ENCODE peak calls at places on chromosomes 11 and 22, in nine cellular contexts. One of them, this sample, is unnamed.

GRCh38 chr11:26837154-26837553 is 115.3 kb upstream of the SLC5A12 start:
- DNase-seq in GM12864: no peak
- DNase-seq in fibroblast of the aortic adventitia: no peak
- DNase-seq in dorsolateral prefrontal cortex: no peak
- DNase-seq in brain microvascular endothelial cell: no peak
- DNase-seq in A549: no peak
- DNase-seq in tibial nerve: no peak
- DNase-seq in AG09309: no peak
- DNase-seq in AG04449: no peak
- DNase-seq in this sample: no peak

GRCh38 chr11:106076421-106076922 is 675 bp downstream of the KBTBD3 start:
- DNase-seq in dorsolateral prefrontal cortex: peak
- DNase-seq in AG04449: no peak
- DNase-seq in fibroblast of the aortic adventitia: no peak
- DNase-seq in tibial nerve: peak
- DNase-seq in A549: no peak
- DNase-seq in brain microvascular endothelial cell: no peak
- DNase-seq in AG09309: no peak
- DNase-seq in GM12864: no peak
- DNase-seq in this sample: no peak

GRCh38 chr11:22076215-22076930 is 116.5 kb upstream of the ANO5 start:
- DNase-seq in tibial nerve: no peak
- DNase-seq in dorsolateral prefrontal cortex: no peak
- DNase-seq in AG09309: no peak
- DNase-seq in brain microvascular endothelial cell: no peak
- DNase-seq in fibroblast of the aortic adventitia: no peak
- DNase-seq in GM12864: no peak
- DNase-seq in A549: no peak
- DNase-seq in AG04449: no peak
- DNase-seq in this sample: no peak

GRCh38 chr11:77503006-77503405 is 29.1 kb upstream of the PAK1 start:
- DNase-seq in dorsolateral prefrontal cortex: no peak
- DNase-seq in fibroblast of the aortic adventitia: peak
- DNase-seq in tibial nerve: no peak
- DNase-seq in AG04449: no peak
- DNase-seq in A549: no peak
- DNase-seq in brain microvascular endothelial cell: peak
- DNase-seq in AG09309: no peak
- DNase-seq in GM12864: no peak
- DNase-seq in this sample: no peak

GRCh38 chr11:117743121-117743815 is 53.7 kb downstream of the DSCAML1 start:
- DNase-seq in brain microvascular endothelial cell: no peak
- DNase-seq in GM12864: no peak
- DNase-seq in AG09309: no peak
- DNase-seq in dorsolateral prefrontal cortex: no peak
- DNase-seq in fibroblast of the aortic adventitia: no peak
- DNase-seq in tibial nerve: no peak
- DNase-seq in A549: no peak
- DNase-seq in AG04449: no peak
- DNase-seq in this sample: peak

GRCh38 chr22:50068096-50068495 is 10.0 kb upstream of the TTLL8 start:
- DNase-seq in A549: no peak
- DNase-seq in GM12864: no peak
- DNase-seq in AG09309: no peak
- DNase-seq in fibroblast of the aortic adventitia: no peak
- DNase-seq in brain microvascular endothelial cell: no peak
- DNase-seq in dorsolateral prefrontal cortex: no peak
- DNase-seq in AG04449: no peak
- DNase-seq in tibial nerve: no peak
- DNase-seq in this sample: no peak

GRCh38 chr22:34306361-34306760 is 386.1 kb upstream of the LARGE1 start:
- DNase-seq in tibial nerve: no peak
- DNase-seq in AG04449: no peak
- DNase-seq in fibroblast of the aortic adventitia: no peak
- DNase-seq in dorsolateral prefrontal cortex: no peak
- DNase-seq in GM12864: no peak
- DNase-seq in A549: no peak
- DNase-seq in brain microvascular endothelial cell: no peak
- DNase-seq in AG09309: no peak
- DNase-seq in this sample: no peak

GRCh38 chr11:95279921-95280861 is 49.2 kb upstream of the SESN3 start:
- DNase-seq in brain microvascular endothelial cell: no peak
- DNase-seq in AG09309: no peak
- DNase-seq in GM12864: no peak
- DNase-seq in AG04449: no peak
- DNase-seq in A549: no peak
- DNase-seq in fibroblast of the aortic adventitia: peak
- DNase-seq in tibial nerve: no peak
- DNase-seq in dorsolateral prefrontal cortex: no peak
- DNase-seq in this sample: no peak

GRCh38 chr22:38927033-38927789 is 30.2 kb upstream of the APOBEC3A start:
- DNase-seq in A549: peak
- DNase-seq in AG04449: no peak
- DNase-seq in AG09309: no peak
- DNase-seq in dorsolateral prefrontal cortex: peak
- DNase-seq in GM12864: no peak
- DNase-seq in tibial nerve: peak
- DNase-seq in brain microvascular endothelial cell: peak
- DNase-seq in fibroblast of the aortic adventitia: peak
- DNase-seq in this sample: peak

GRCh38 chr11:32602657-32603410 is 19.2 kb downstream of the EIF3M start:
- DNase-seq in brain microvascular endothelial cell: no peak
- DNase-seq in AG09309: no peak
- DNase-seq in dorsolateral prefrontal cortex: no peak
- DNase-seq in GM12864: no peak
- DNase-seq in fibroblast of the aortic adventitia: peak
- DNase-seq in tibial nerve: no peak
- DNase-seq in AG04449: no peak
- DNase-seq in A549: no peak
- DNase-seq in this sample: no peak

GRCh38 chr11:116219171-116219635 is 553.6 kb downstream of the BUD13 start:
- DNase-seq in dorsolateral prefrontal cortex: peak
- DNase-seq in A549: no peak
- DNase-seq in fibroblast of the aortic adventitia: no peak
- DNase-seq in AG04449: no peak
- DNase-seq in GM12864: no peak
- DNase-seq in AG09309: no peak
- DNase-seq in tibial nerve: no peak
- DNase-seq in brain microvascular endothelial cell: no peak
- DNase-seq in this sample: no peak

GRCh38 chr11:116221351-116221750 is 551.4 kb downstream of the BUD13 start:
- DNase-seq in fibroblast of the aortic adventitia: no peak
- DNase-seq in dorsolateral prefrontal cortex: no peak
- DNase-seq in AG04449: no peak
- DNase-seq in GM12864: no peak
- DNase-seq in brain microvascular endothelial cell: no peak
- DNase-seq in AG09309: no peak
- DNase-seq in tibial nerve: no peak
- DNase-seq in A549: no peak
- DNase-seq in this sample: no peak

GRCh38 chr11:116217006-116217405 is 555.8 kb downstream of the BUD13 start:
- DNase-seq in GM12864: no peak
- DNase-seq in brain microvascular endothelial cell: peak
- DNase-seq in AG04449: no peak
- DNase-seq in tibial nerve: peak
- DNase-seq in dorsolateral prefrontal cortex: peak
- DNase-seq in AG09309: peak
- DNase-seq in fibroblast of the aortic adventitia: peak
- DNase-seq in A549: peak
- DNase-seq in this sample: no peak

GRCh38 chr11:116215471-116216113 is 557.2 kb downstream of the BUD13 start:
- DNase-seq in dorsolateral prefrontal cortex: no peak
- DNase-seq in GM12864: no peak
- DNase-seq in AG04449: no peak
- DNase-seq in A549: no peak
- DNase-seq in tibial nerve: no peak
- DNase-seq in AG09309: no peak
- DNase-seq in fibroblast of the aortic adventitia: no peak
- DNase-seq in brain microvascular endothelial cell: no peak
- DNase-seq in this sample: no peak

DNA sequence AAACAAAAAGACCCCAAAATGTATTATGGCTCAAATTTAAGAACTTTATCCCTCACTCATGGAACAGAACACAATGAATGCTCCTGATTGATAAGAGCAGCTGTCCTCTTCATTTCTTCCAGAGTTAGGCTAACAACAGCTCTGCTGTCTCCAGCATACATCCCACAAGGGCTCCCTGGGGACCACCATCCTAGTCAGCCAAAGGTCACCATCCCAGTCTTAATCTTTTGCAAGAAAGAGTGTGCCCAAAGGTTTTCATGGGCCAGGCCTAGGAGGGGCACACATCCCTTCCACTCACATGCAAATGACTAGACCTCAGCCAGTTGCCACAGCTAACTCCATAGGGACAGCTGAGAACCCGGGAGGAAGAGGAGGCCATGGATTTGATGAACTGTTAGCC is 555.3 kb downstream of the BUD13 start:
- DNase-seq in A549: no peak
- DNase-seq in AG04449: no peak
- DNase-seq in fibroblast of the aortic adventitia: no peak
- DNase-seq in AG09309: no peak
- DNase-seq in GM12864: no peak
- DNase-seq in tibial nerve: no peak
- DNase-seq in dorsolateral prefrontal cortex: no peak
- DNase-seq in brain microvascular endothelial cell: no peak
- DNase-seq in this sample: no peak
- TF ChIP-seq CTCF in A549: no peak
- TF ChIP-seq CTCF in AG04449: no peak
- TF ChIP-seq CTCF in fibroblast of the aortic adventitia: no peak
- TF ChIP-seq CTCF in AG09309: no peak
- TF ChIP-seq CTCF in GM12864: no peak
- TF ChIP-seq CTCF in tibial nerve: no peak
- TF ChIP-seq CTCF in dorsolateral prefrontal cortex: no peak
- TF ChIP-seq CTCF in brain microvascular endothelial cell: no peak
- TF ChIP-seq CTCF in this sample: no peak

GRCh38 chr11:12961615-12962014 is 47.5 kb upstream of the RASSF10 start:
- DNase-seq in GM12864: no peak
- DNase-seq in tibial nerve: no peak
- DNase-seq in brain microvascular endothelial cell: no peak
- DNase-seq in A549: no peak
- DNase-seq in fibroblast of the aortic adventitia: peak
- DNase-seq in AG09309: no peak
- DNase-seq in dorsolateral prefrontal cortex: no peak
- DNase-seq in AG04449: no peak
- DNase-seq in this sample: no peak
- TF ChIP-seq CTCF in GM12864: no peak
- TF ChIP-seq CTCF in tibial nerve: no peak
- TF ChIP-seq CTCF in brain microvascular endothelial cell: peak
- TF ChIP-seq CTCF in A549: peak
- TF ChIP-seq CTCF in fibroblast of the aortic adventitia: peak
- TF ChIP-seq CTCF in AG09309: peak
- TF ChIP-seq CTCF in dorsolateral prefrontal cortex: no peak
- TF ChIP-seq CTCF in AG04449: no peak
- TF ChIP-seq CTCF in this sample: peak

DNA sequence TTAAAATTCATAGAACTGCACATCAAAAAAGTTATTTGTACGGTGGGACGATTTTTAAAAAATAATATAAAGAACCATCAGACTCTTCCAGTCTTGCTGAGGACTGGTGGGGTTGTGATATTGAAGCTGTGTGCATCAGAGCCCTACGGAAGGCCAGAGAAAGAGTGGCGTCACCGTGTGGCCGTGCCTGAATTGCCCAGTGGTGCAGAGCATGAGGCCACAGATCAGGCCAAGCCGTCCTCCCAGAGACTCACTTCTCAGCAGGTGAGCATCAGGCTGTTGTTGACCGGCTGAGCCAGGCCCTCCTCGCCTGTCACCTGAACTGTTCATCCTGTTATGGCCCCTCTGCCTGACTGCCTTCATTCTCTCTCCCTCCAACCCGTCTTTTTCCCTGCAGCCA is 1013.9 kb downstream of the TBC1D22A start:
- DNase-seq in AG04449: no peak
- DNase-seq in tibial nerve: no peak
- DNase-seq in A549: no peak
- DNase-seq in GM12864: no peak
- DNase-seq in dorsolateral prefrontal cortex: no peak
- DNase-seq in AG09309: no peak
- DNase-seq in brain microvascular endothelial cell: no peak
- DNase-seq in fibroblast of the aortic adventitia: no peak
- DNase-seq in this sample: no peak
- TF ChIP-seq CTCF in AG04449: no peak
- TF ChIP-seq CTCF in tibial nerve: no peak
- TF ChIP-seq CTCF in A549: no peak
- TF ChIP-seq CTCF in GM12864: peak
- TF ChIP-seq CTCF in dorsolateral prefrontal cortex: no peak
- TF ChIP-seq CTCF in AG09309: no peak
- TF ChIP-seq CTCF in brain microvascular endothelial cell: no peak
- TF ChIP-seq CTCF in fibroblast of the aortic adventitia: no peak
- TF ChIP-seq CTCF in this sample: no peak

GRCh38 chr22:29214232-29214631 is 8.5 kb downstream of the EMID1 start:
- DNase-seq in AG09309: no peak
- DNase-seq in A549: no peak
- DNase-seq in GM12864: no peak
- DNase-seq in fibroblast of the aortic adventitia: no peak
- DNase-seq in AG04449: no peak
- DNase-seq in dorsolateral prefrontal cortex: no peak
- DNase-seq in brain microvascular endothelial cell: no peak
- DNase-seq in tibial nerve: no peak
- DNase-seq in this sample: no peak
- TF ChIP-seq CTCF in AG09309: no peak
- TF ChIP-seq CTCF in A549: no peak
- TF ChIP-seq CTCF in GM12864: no peak
- TF ChIP-seq CTCF in fibroblast of the aortic adventitia: no peak
- TF ChIP-seq CTCF in AG04449: no peak
- TF ChIP-seq CTCF in dorsolateral prefrontal cortex: no peak
- TF ChIP-seq CTCF in brain microvascular endothelial cell: no peak
- TF ChIP-seq CTCF in tibial nerve: no peak
- TF ChIP-seq CTCF in this sample: no peak

DNA sequence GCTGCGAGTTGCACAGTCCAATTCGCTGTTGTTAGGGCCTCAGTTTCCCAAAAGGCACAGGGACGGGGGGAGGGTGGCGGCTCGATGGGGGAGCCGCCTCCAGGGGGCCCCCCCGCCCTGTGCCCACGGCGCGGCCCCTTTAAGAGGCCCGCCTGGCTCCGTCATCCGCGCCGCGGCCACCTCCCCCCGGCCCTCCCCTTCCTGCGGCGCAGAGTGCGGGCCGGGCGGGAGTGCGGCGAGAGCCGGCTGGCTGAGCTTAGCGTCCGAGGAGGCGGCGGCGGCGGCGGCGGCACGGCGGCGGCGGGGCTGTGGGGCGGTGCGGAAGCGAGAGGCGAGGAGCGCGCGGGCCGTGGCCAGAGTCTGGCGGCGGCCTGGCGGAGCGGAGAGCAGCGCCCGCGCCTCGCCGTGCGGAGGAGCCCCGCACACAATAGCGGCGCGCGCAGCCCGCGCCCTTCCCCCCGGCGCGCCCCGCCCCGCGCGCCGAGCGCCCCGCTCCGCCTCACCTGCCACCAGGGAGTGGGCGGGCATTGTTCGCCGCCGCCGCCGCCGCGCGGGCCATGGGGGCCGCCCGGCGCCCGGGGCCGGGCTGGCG is at the start of gene BCR:
- DNase-seq in A549: peak
- DNase-seq in AG04449: no peak
- DNase-seq in brain microvascular endothelial cell: peak
- DNase-seq in fibroblast of the aortic adventitia: peak
- DNase-seq in tibial nerve: peak
- DNase-seq in dorsolateral prefrontal cortex: peak
- DNase-seq in AG09309: peak
- DNase-seq in GM12864: no peak
- DNase-seq in this sample: peak
- TF ChIP-seq CTCF in A549: no peak
- TF ChIP-seq CTCF in AG04449: no peak
- TF ChIP-seq CTCF in brain microvascular endothelial cell: no peak
- TF ChIP-seq CTCF in fibroblast of the aortic adventitia: no peak
- TF ChIP-seq CTCF in tibial nerve: peak
- TF ChIP-seq CTCF in dorsolateral prefrontal cortex: no peak
- TF ChIP-seq CTCF in AG09309: peak
- TF ChIP-seq CTCF in GM12864: no peak
- TF ChIP-seq CTCF in this sample: no peak